ENCODE peak calls at places on chromosome 5, in six cellular contexts. B is trophoblast cell, G is skeletal muscle cell, P is fibroblast of pulmonary artery, T is HCT116, Z is bronchial epithelial cell. M is an unnamed sample.

GRCh38 chr5:31987985-31988710 is 186.0 kb downstream of the GOLPH3 start:
- DNase-seq in B (peak), G (peak), P (peak), T (peak), Z (peak), M (peak)

GRCh38 chr5:145484195-145484594 is 350.9 kb downstream of the PRELID2 start:
- DNase-seq in B (no peak), G (peak), P (peak), T (peak), Z (peak), M (peak)

GRCh38 chr5:82044015-82044414 is 72.2 kb downstream of the ATG10 start:
- DNase-seq in B (no peak), G (no peak), P (no peak), T (no peak), Z (no peak), M (no peak)

GRCh38 chr5:40932766-40933165 is 23.5 kb downstream of the C7 start:
- DNase-seq in B (no peak), G (no peak), P (no peak), T (no peak), Z (no peak), M (no peak)

GRCh38 chr5:140106101-140106500 is 7.8 kb upstream of the PURA start:
- DNase-seq in B (no peak), G (no peak), P (no peak), T (no peak), Z (peak), M (no peak)

GRCh38 chr5:39198080-39198479 is 21.3 kb downstream of the FYB1 start:
- DNase-seq in B (no peak), G (no peak), P (no peak), T (peak), Z (peak), M (no peak)

GRCh38 chr5:126656397-126657007 is 55.8 kb downstream of the PHAX start:
- DNase-seq in B (no peak), G (no peak), P (peak), T (peak), Z (peak), M (peak)

GRCh38 chr5:67680109-67680508 is 483.5 kb upstream of the CD180 start:
- DNase-seq in B (no peak), G (no peak), P (no peak), T (no peak), Z (no peak), M (peak)

GRCh38 chr5:69083412-69083811 is 10.4 kb upstream of the SLC30A5 start:
- DNase-seq in B (peak), G (no peak), P (peak), T (peak), Z (peak), M (no peak)

GRCh38 chr5:133236541-133236951 is 184.7 kb downstream of the HSPA4 start:
- DNase-seq in B (no peak), G (no peak), P (no peak), T (no peak), Z (no peak), M (no peak)

GRCh38 chr5:171201285-171201684 is 107.8 kb upstream of the TLX3 start:
- DNase-seq in B (no peak), G (no peak), P (no peak), T (no peak), Z (no peak), M (no peak)

GRCh38 chr5:67050125-67050524 is 146.5 kb downstream of the CD180 start:
- DNase-seq in B (no peak), G (no peak), P (no peak), T (no peak), Z (no peak), M (no peak)

GRCh38 chr5:65268520-65268919 is 213.2 kb downstream of the ADAMTS6 start:
- DNase-seq in B (no peak), G (no peak), P (no peak), T (no peak), Z (no peak), M (no peak)

GRCh38 chr5:65021527-65022226 is 252.9 kb downstream of the CWC27 start:
- DNase-seq in B (no peak), G (no peak), P (no peak), T (no peak), Z (no peak), M (no peak)

GRCh38 chr5:83095973-83096539 is 18.7 kb downstream of the XRCC4 start:
- DNase-seq in B (peak), G (peak), P (peak), T (peak), Z (peak), M (peak)

GRCh38 chr5:141778211-141778610 is 96.2 kb upstream of the ARAP3 start:
- DNase-seq in B (no peak), G (peak), P (peak), T (no peak), Z (peak), M (peak)

GRCh38 chr5:125263346-125263745 is 516.9 kb upstream of the ZNF608 start:
- DNase-seq in B (no peak), G (no peak), P (peak), T (no peak), Z (no peak), M (no peak)

GRCh38 chr5:161548472-161549094 is 2.1 kb upstream of the GABRB2 start:
- DNase-seq in B (no peak), G (no peak), P (no peak), T (no peak), Z (no peak), M (no peak)

GRCh38 chr5:110441035-110441434 is 285.4 kb downstream of the TMEM232 start:
- DNase-seq in B (peak), G (peak), P (peak), T (peak), Z (peak), M (peak)

GRCh38 chr5:156402387-156402921 is 75.5 kb downstream of the SGCD start:
- DNase-seq in B (no peak), G (peak), P (no peak), T (no peak), Z (peak), M (peak)

GRCh38 chr5:178750230-178750629 is 19.8 kb upstream of the ZNF354A start:
- DNase-seq in B (no peak), G (no peak), P (no peak), T (no peak), Z (no peak), M (no peak)

GRCh38 chr5:14357861-14358260 is 214.7 kb downstream of the TRIO start:
- DNase-seq in B (no peak), G (no peak), P (no peak), T (no peak), Z (no peak), M (no peak)
- H3K4me3 ChIP-seq in B (no peak), G (no peak), P (no peak), T (no peak), Z (no peak), M (no peak)

DNA sequence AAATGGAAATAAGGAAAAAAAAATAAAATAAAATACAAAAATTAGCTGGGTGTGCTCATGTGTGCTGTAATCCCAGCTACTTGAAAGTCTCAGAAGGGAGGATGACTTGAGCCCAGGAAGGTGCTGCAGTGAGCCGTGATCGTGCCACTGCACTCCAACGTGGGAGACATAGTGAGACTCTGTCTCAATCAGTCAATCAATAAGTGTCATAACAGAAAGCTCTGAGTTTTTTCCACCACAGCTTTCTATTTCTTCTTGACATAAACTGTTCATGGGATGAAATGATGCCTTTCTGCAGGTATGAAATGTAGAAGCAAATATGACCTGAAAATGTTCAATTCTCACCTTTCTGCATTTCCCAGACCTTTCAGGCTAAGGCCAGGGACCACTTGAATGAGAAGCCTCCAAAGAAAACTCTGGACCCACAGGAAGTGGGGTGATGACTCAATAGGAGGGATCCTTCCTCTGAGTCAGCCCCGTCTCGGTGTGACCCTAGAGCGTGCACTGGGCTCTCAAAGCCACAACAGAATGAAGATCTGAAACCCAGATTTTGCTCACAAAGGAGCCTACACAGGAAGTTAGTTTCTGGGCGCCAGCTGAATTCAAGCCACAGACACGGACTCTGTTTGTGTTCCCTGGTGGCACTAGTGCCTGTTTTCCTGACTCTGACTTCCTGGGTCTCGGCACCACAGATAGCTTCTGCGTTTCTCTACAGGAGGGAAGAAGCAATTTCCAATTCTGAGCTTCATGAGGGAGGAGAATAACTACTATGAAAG is 62.0 kb downstream of the ANKH start:
- DNase-seq in B (peak), G (peak), P (peak), T (peak), Z (peak), M (peak)
- H3K4me3 ChIP-seq in B (no peak), G (no peak), P (no peak), T (peak), Z (no peak), M (peak)

DNA sequence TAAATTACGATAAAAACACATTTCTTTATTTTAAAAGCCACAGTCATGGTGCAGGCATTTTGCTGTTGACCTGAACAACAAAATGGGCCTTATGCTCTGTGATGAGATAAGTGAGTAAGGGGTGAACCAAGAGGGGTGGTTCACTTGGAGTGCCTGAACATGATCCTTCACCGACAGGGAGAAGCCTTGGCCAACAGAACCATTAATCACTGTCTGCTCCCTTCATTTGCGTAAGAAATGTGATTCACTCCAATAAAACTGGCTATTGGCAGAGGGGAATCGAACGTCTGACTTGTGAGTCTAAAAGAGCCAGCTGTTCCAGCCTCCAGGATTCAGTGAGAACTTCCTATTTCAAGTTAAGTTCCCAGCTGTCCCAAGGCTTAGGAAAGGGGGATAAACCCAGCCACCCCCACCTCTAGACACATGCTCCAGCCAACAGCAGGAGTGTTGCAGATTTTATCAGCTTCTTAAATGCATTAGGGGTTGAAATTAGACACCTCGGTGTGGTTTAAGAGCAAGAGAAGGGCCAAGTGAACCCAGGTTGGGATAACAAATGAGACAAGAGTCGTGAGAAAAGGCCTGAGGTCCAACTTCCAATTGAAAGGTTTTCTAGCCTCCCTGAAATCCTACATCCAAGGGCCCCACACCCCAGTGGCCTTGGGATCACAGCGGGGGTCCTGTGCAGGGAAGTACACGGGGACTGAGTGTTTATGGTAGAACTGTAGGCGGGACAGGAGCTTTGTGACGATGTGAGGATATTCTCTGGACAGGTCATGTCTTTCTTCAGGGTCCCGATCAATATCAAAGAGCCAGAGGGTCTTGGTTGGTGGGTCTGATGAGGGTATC is 131.4 kb upstream of the LHFPL2 start:
- DNase-seq in B (no peak), G (peak), P (peak), T (no peak), Z (peak), M (peak)
- H3K4me3 ChIP-seq in B (no peak), G (no peak), P (no peak), T (no peak), Z (no peak), M (no peak)

GRCh38 chr5:52837591-52838001 is 49.9 kb downstream of the ITGA1 start:
- DNase-seq in B (no peak), G (no peak), P (peak), T (no peak), Z (no peak), M (peak)

GRCh38 chr5:52837068-52837467 is 49.4 kb downstream of the ITGA1 start:
- DNase-seq in B (no peak), G (no peak), P (peak), T (no peak), Z (no peak), M (peak)

GRCh38 chr5:52840286-52841050 is 52.8 kb downstream of the ITGA1 start:
- DNase-seq in B (no peak), G (no peak), P (peak), T (no peak), Z (no peak), M (peak)

GRCh38 chr5:52839285-52839684 is 51.6 kb downstream of the ITGA1 start:
- DNase-seq in B (no peak), G (no peak), P (no peak), T (no peak), Z (no peak), M (no peak)

GRCh38 chr5:52838306-52839015 is 50.7 kb downstream of the ITGA1 start:
- DNase-seq in B (peak), G (no peak), P (no peak), T (no peak), Z (peak), M (no peak)
- H3K4me3 ChIP-seq in B (no peak), G (no peak), P (no peak), T (no peak), Z (no peak), M (peak)

DNA sequence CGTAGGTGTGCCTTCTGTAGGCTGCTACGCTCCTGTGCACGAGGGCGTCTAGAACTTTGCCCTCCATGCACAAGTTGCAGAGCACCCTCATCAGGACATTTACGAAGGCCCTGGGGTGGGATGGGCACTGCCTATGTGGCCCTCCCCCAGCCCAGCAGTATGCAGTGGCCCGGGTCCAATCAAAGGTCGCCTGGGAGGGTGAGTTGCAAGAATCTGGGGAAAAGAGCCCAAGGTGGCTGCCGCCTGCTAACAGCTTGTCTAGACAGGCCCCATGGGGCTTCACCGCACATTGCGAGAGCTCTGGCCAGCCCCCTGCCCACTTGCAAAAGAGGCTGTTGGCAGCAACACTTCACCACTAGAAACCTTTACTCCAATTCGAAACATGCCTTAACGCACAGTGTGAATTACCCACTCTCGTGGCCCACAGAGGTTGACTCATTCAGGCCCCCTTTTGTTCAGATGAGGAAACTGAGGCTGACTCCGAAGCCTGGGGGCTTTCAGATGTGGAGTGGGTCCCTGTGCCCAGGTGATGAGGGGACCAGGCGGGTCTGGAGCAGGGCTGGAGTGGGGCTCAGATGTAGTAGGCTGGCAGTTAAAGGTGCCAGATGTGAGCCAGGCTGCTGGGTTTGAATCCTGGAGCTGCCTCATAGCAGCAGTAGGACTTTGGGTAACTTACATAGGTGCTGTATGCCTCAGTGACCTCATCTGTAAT is 31.8 kb upstream of the IL17B start:
- DNase-seq in B (no peak), G (no peak), P (no peak), T (no peak), Z (no peak), M (no peak)
- H3K4me3 ChIP-seq in B (no peak), G (no peak), P (peak), T (no peak), Z (no peak), M (peak)

M was measured in adipocyte.